ENCODE peak calls at places on chromosomes 13 and 19, in five cellular contexts. Y is MM.1S, Z is mammary epithelial cell, I is AG04450, Q is colonic mucosa. K is an unnamed sample.

GRCh38 chr19:47013041-47013517 is 6.6 kb upstream of the NPAS1 start:
- DNase-seq in I (peak), Z (peak), Y (peak), Q (peak), K (no peak)

GRCh38 chr19:17473041-17473440 is 2.7 kb downstream of the SLC27A1 start:
- DNase-seq in Q (no peak), I (peak), Y (no peak), Z (peak), K (peak)

GRCh38 chr13:61954092-61954491 is 538.4 kb upstream of the PCDH20 start:
- DNase-seq in Y (no peak), I (no peak), Q (no peak), Z (no peak), K (no peak)

GRCh38 chr13:24097667-24098066 is 62.9 kb upstream of the SPATA13 start:
- DNase-seq in Y (no peak), Q (no peak), I (no peak), Z (no peak), K (no peak)

GRCh38 chr13:19586904-19587634 is 25.7 kb upstream of the TPTE2 start:
- DNase-seq in I (no peak), Z (no peak), Q (peak), Y (peak), K (no peak)

GRCh38 chr13:63605403-63605802 is 2189.8 kb upstream of the PCDH20 start:
- DNase-seq in Y (no peak), Z (no peak), Q (no peak), I (no peak), K (no peak)

GRCh38 chr19:15544283-15544682 is 36.0 kb downstream of the CYP4F22 start:
- DNase-seq in I (no peak), Y (no peak), Q (no peak), Z (no peak), K (no peak)

GRCh38 chr19:43544077-43544476 is 11.1 kb downstream of the ZNF575 start:
- DNase-seq in Z (no peak), I (no peak), Q (no peak), Y (no peak), K (no peak)

GRCh38 chr13:72651196-72651595 is 76.2 kb downstream of the MZT1 start:
- DNase-seq in I (no peak), Q (no peak), Y (no peak), Z (no peak), K (no peak)

GRCh38 chr13:27793377-27794074 is 1.2 kb downstream of the GSX1 start:
- DNase-seq in Q (no peak), Y (no peak), Z (peak), I (no peak), K (no peak)

GRCh38 chr19:7942981-7943443 is 454 bp downstream of the TIMM44 start:
- DNase-seq in Z (peak), I (no peak), Y (peak), Q (no peak), K (no peak)

GRCh38 chr13:110913911-110914292 is 967 bp downstream of the ANKRD10 start:
- DNase-seq in Z (peak), Q (no peak), I (no peak), Y (no peak), K (no peak)

GRCh38 chr13:77381059-77381458 is 54.2 kb upstream of the MYCBP2 start:
- DNase-seq in Z (no peak), I (no peak), Y (no peak), Q (no peak), K (no peak)

GRCh38 chr19:38033658-38034150 is 126.7 kb downstream of the SIPA1L3 start:
- DNase-seq in I (no peak), Z (no peak), Q (no peak), Y (peak), K (no peak)

GRCh38 chr19:6738726-6739389 is 622 bp upstream of the TRIP10 start:
- DNase-seq in I (no peak), Y (peak), Q (peak), Z (peak), K (no peak)

GRCh38 chr13:31012285-31013024 is 80.0 kb downstream of the TEX26 start:
- DNase-seq in I (no peak), Q (no peak), Z (no peak), Y (no peak), K (no peak)

GRCh38 chr13:95192998-95193397 is 108.3 kb downstream of the ABCC4 start:
- DNase-seq in Q (no peak), I (no peak), Z (no peak), Y (no peak), K (no peak)

GRCh38 chr13:43567608-43568007 is 219.2 kb downstream of the ENOX1 start:
- DNase-seq in Y (no peak), Z (peak), I (no peak), Q (no peak), K (no peak)

GRCh38 chr19:37778613-37779138 is 710 bp downstream of the ZNF573 start:
- DNase-seq in Z (peak), I (no peak), Y (no peak), Q (no peak), K (no peak)

GRCh38 chr13:98910501-98910951 is 67.3 kb downstream of the DOCK9 start:
- DNase-seq in Y (no peak), Q (no peak), Z (peak), I (no peak), K (peak)
- H3K27ac ChIP-seq in Y (no peak), Q (no peak), Z (peak), I (peak), K (peak)

DNA sequence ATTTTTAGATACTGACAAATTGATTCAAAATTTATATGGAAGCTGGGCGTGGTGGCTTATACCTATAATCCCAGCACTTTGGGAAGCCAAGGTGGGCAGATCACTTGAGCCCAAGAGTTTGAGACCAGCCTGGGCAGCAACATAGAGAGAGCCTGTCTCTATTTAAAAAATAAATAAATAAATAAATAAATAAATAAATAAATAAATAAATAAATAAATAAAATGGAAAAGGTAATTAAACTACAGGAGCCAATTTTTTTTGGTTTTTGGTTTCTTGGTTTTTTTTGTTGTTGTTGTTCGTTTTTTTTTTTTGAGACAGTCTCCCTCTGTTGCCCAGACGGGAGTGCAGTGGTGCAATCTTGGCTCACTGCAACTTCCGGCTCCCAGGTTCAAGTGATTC is 29.4 kb upstream of the TRIM13 start:
- DNase-seq in I (no peak), Y (no peak), Q (no peak), Z (no peak), K (no peak)
- H3K27ac ChIP-seq in I (no peak), Y (no peak), Q (no peak), Z (no peak), K (no peak)

GRCh38 chr19:11181488-11181887 is 15.9 kb downstream of the KANK2 start:
- DNase-seq in Z (no peak), Q (no peak), Y (no peak), I (no peak), K (no peak)

GRCh38 chr19:11176466-11177193 is 20.7 kb downstream of the KANK2 start:
- DNase-seq in I (no peak), Q (no peak), Z (no peak), Y (no peak), K (no peak)

GRCh38 chr19:11180346-11180745 is 17.0 kb downstream of the KANK2 start:
- DNase-seq in Y (no peak), Z (no peak), I (no peak), Q (no peak), K (no peak)

GRCh38 chr19:11177592-11177991 is 19.8 kb downstream of the KANK2 start:
- DNase-seq in Q (no peak), I (no peak), Z (no peak), Y (no peak), K (no peak)

DNA sequence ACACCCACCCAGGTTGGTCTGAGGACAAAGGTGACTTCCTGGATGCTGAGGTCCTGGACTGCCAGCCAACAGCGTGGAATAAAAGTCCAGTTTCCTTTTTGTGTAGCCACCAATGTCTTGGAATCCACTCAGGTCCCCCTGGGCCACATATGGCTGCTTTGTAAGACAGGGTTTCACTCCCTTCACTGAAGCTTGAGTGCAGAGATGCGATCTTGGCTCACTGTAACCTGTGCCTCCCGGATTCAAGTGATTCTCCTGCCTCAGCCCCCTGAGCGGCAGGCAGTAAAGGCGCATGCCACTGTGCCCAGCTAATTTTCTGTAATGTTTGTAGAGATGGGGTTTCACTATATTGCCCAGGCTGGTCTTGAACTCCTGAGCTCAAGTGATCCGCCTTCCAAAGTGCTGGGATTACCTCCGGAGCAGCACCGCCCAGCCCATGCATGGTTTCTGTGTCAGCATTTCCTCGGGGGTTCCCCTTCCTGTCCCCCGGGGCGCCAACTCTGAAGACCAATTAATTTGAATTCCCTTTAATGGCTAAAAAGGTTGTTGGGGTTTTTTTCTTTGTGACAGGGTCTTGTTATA is 17.5 kb downstream of the KANK2 start:
- DNase-seq in Y (peak), Q (no peak), Z (no peak), I (no peak), K (no peak)
- H3K27ac ChIP-seq in Y (peak), Q (peak), Z (no peak), I (no peak), K (no peak)

DNA sequence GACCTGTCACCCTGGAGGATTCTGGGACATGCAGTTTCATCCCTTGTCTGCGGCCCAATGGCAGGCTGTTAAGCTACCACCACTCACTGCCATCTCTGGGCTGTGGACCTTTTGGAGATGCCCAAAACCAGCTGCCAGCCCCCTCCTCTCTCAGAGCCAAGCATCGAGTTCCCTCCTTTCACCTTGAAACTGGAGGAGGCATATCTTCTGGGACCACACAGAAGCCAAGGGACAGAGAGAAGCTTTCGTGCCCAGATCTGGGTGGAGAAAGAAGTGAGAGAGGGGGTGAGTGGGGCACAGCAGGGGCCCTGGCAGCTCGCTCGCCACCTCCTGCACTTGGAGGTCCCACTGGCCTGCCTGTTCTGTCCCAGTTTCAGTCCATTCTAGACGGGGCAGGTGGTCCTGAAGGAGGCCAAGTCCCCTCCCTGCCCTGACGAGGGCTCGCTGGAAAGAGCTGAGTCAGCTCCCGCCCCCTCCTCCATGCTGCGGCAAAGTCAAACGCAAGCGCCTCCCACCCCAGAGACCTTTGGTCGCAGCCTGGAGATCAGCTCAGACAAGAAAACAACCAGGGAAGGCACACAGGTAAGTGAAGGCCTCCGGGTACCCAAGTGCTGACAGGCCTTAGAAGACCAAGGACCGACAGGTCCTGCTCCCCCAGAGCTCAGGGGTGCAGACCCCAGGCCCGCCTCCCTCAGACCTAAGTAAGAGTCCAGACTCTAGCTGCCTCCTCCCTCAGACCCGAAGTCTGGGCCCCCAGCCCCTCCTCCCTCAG is 3.8 kb downstream of the BCAT2 start:
- DNase-seq in I (no peak), Q (peak), Z (no peak), Y (no peak), K (no peak)
- H3K27ac ChIP-seq in I (no peak), Q (peak), Z (no peak), Y (no peak), K (no peak)

GRCh38 chr19:1566392-1567115 is 1.6 kb downstream of the MEX3D start:
- DNase-seq in Q (peak), Z (peak), I (peak), Y (no peak), K (no peak)
- H3K27ac ChIP-seq in Q (peak), Z (peak), I (peak), Y (no peak), K (peak)

DNA sequence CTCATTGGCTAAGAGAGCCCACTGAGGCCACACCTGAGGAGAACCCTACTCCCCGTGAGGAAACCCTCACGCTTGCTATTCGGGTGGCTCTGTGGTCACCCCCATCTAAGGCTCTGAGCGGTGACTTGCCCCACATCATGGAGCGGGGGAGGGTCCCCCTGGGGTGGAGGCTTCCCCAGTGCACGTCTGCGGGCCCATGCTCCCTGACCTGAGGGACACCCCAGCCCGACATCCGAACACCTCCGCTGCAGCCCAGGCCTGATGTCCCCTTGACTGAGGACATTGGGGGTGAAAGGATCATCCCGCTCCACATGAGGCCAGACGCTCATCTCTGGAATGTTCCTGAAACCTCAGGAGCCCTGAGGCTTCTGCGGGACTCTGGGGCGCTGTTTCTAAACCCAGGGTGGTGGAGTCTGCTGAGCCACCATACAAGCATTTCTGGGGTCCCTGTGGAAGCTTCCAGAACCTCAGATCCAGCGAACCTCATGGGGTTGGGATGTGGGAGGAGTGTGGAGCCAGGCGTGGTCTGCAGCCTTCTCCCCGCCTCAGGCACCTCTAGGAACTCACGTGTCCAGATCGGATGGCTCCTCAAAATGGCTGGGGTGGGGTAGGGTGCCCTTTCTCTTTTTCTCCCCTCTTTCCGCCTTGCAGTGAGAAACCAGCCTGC is 19.9 kb downstream of the TMED1 start:
- DNase-seq in Y (no peak), Z (no peak), I (no peak), Q (no peak), K (no peak)
- H3K27ac ChIP-seq in Y (no peak), Z (no peak), I (peak), Q (peak), K (no peak)